ENCODE peak calls at places on chromosomes 12 and 14, in nine cellular contexts. One of them, this sample, is unnamed.

GRCh38 chr12:12954878-12955625 is 3.1 kb upstream of the GPRC5D start:
- DNase-seq in AG09319: no peak
- DNase-seq in stromal cell of bone marrow: no peak
- DNase-seq in transverse colon: no peak
- DNase-seq in kidney epithelial cell: no peak
- DNase-seq in activated T-cell treated with anti-CD3 and anti-CD28 coated beads for 1 hour: no peak
- DNase-seq in HCEC 1CT: no peak
- DNase-seq in progenitor cell of endocrine pancreas: no peak
- DNase-seq in uterus: no peak
- DNase-seq in this sample: no peak

GRCh38 chr12:20189767-20190166 is 178.6 kb upstream of the PDE3A start:
- DNase-seq in stromal cell of bone marrow: no peak
- DNase-seq in kidney epithelial cell: no peak
- DNase-seq in HCEC 1CT: no peak
- DNase-seq in AG09319: no peak
- DNase-seq in uterus: no peak
- DNase-seq in activated T-cell treated with anti-CD3 and anti-CD28 coated beads for 1 hour: no peak
- DNase-seq in transverse colon: no peak
- DNase-seq in progenitor cell of endocrine pancreas: no peak
- DNase-seq in this sample: no peak

GRCh38 chr14:95509512-95509911 is 6.9 kb downstream of the SYNE3 start:
- DNase-seq in stromal cell of bone marrow: no peak
- DNase-seq in progenitor cell of endocrine pancreas: no peak
- DNase-seq in HCEC 1CT: no peak
- DNase-seq in AG09319: no peak
- DNase-seq in uterus: no peak
- DNase-seq in kidney epithelial cell: no peak
- DNase-seq in activated T-cell treated with anti-CD3 and anti-CD28 coated beads for 1 hour: no peak
- DNase-seq in transverse colon: no peak
- DNase-seq in this sample: no peak

GRCh38 chr14:63951025-63951424 is 98.2 kb downstream of the SYNE2 start:
- DNase-seq in stromal cell of bone marrow: no peak
- DNase-seq in HCEC 1CT: no peak
- DNase-seq in progenitor cell of endocrine pancreas: no peak
- DNase-seq in AG09319: no peak
- DNase-seq in kidney epithelial cell: no peak
- DNase-seq in uterus: no peak
- DNase-seq in activated T-cell treated with anti-CD3 and anti-CD28 coated beads for 1 hour: no peak
- DNase-seq in transverse colon: no peak
- DNase-seq in this sample: no peak

GRCh38 chr14:74519316-74520074 is 25.9 kb downstream of the ISCA2 start:
- DNase-seq in activated T-cell treated with anti-CD3 and anti-CD28 coated beads for 1 hour: no peak
- DNase-seq in transverse colon: no peak
- DNase-seq in progenitor cell of endocrine pancreas: no peak
- DNase-seq in uterus: no peak
- DNase-seq in AG09319: no peak
- DNase-seq in HCEC 1CT: no peak
- DNase-seq in kidney epithelial cell: no peak
- DNase-seq in stromal cell of bone marrow: no peak
- DNase-seq in this sample: no peak

GRCh38 chr12:11797317-11797913 is 147.9 kb downstream of the ETV6 start:
- DNase-seq in kidney epithelial cell: no peak
- DNase-seq in transverse colon: no peak
- DNase-seq in AG09319: peak
- DNase-seq in stromal cell of bone marrow: no peak
- DNase-seq in HCEC 1CT: peak
- DNase-seq in uterus: no peak
- DNase-seq in activated T-cell treated with anti-CD3 and anti-CD28 coated beads for 1 hour: no peak
- DNase-seq in progenitor cell of endocrine pancreas: no peak
- DNase-seq in this sample: peak

GRCh38 chr12:125092872-125093680 is 27.8 kb downstream of the AACS start:
- DNase-seq in stromal cell of bone marrow: peak
- DNase-seq in HCEC 1CT: no peak
- DNase-seq in activated T-cell treated with anti-CD3 and anti-CD28 coated beads for 1 hour: no peak
- DNase-seq in progenitor cell of endocrine pancreas: no peak
- DNase-seq in uterus: no peak
- DNase-seq in AG09319: peak
- DNase-seq in transverse colon: peak
- DNase-seq in kidney epithelial cell: peak
- DNase-seq in this sample: peak

GRCh38 chr12:107461222-107461980 is 224.2 kb upstream of the PWP1 start:
- DNase-seq in transverse colon: no peak
- DNase-seq in HCEC 1CT: no peak
- DNase-seq in kidney epithelial cell: peak
- DNase-seq in progenitor cell of endocrine pancreas: no peak
- DNase-seq in activated T-cell treated with anti-CD3 and anti-CD28 coated beads for 1 hour: no peak
- DNase-seq in uterus: no peak
- DNase-seq in AG09319: peak
- DNase-seq in stromal cell of bone marrow: peak
- DNase-seq in this sample: no peak